ENCODE peak calls at places on chromosomes 12 and 14, in eight cellular contexts. One of them, this sample, is unnamed.
A peak's percentile ranks its signal among the peaks of the same experiment; 100 is the strongest.

GRCh38 chr12:34292736-34293625 is 270.7 kb downstream of the ALG10 start:
- DNase-seq in adrenal gland: no peak
- DNase-seq in naive thymus-derived CD4-positive, alpha-beta T cell: no peak
- DNase-seq in osteoblast: no peak
- DNase-seq in body of pancreas: peak; percentile 3
- DNase-seq in cardiac muscle cell: no peak
- DNase-seq in left ventricle myocardium inferior: peak; percentile 5
- DNase-seq in CD8-positive, alpha-beta memory T cell: no peak
- DNase-seq in this sample: no peak

GRCh38 chr12:15838986-15839385 is 43.2 kb upstream of the STRAP start:
- DNase-seq in adrenal gland: no peak
- DNase-seq in naive thymus-derived CD4-positive, alpha-beta T cell: no peak
- DNase-seq in osteoblast: no peak
- DNase-seq in body of pancreas: no peak
- DNase-seq in cardiac muscle cell: no peak
- DNase-seq in left ventricle myocardium inferior: no peak
- DNase-seq in CD8-positive, alpha-beta memory T cell: no peak
- DNase-seq in this sample: no peak

GRCh38 chr12:9039397-9039977 is 50.1 kb downstream of the KLRG1 start:
- DNase-seq in adrenal gland: no peak
- DNase-seq in naive thymus-derived CD4-positive, alpha-beta T cell: peak; percentile 69
- DNase-seq in osteoblast: peak; percentile 82
- DNase-seq in body of pancreas: no peak
- DNase-seq in cardiac muscle cell: peak; percentile 58
- DNase-seq in left ventricle myocardium inferior: no peak
- DNase-seq in CD8-positive, alpha-beta memory T cell: no peak
- DNase-seq in this sample: no peak

GRCh38 chr12:1464925-1465324 is 129.5 kb downstream of the FBXL14 start:
- DNase-seq in adrenal gland: no peak
- DNase-seq in naive thymus-derived CD4-positive, alpha-beta T cell: no peak
- DNase-seq in osteoblast: no peak
- DNase-seq in body of pancreas: no peak
- DNase-seq in cardiac muscle cell: no peak
- DNase-seq in left ventricle myocardium inferior: no peak
- DNase-seq in CD8-positive, alpha-beta memory T cell: no peak
- DNase-seq in this sample: no peak

GRCh38 chr12:11652351-11653040 is 3.0 kb downstream of the ETV6 start:
- DNase-seq in adrenal gland: peak; percentile 43
- DNase-seq in naive thymus-derived CD4-positive, alpha-beta T cell: no peak
- DNase-seq in osteoblast: no peak
- DNase-seq in body of pancreas: no peak
- DNase-seq in cardiac muscle cell: peak; percentile 54
- DNase-seq in left ventricle myocardium inferior: no peak
- DNase-seq in CD8-positive, alpha-beta memory T cell: no peak
- DNase-seq in this sample: no peak

GRCh38 chr12:92431146-92431545 is 271.6 kb upstream of the PLEKHG7 start:
- DNase-seq in adrenal gland: no peak
- DNase-seq in naive thymus-derived CD4-positive, alpha-beta T cell: no peak
- DNase-seq in osteoblast: no peak
- DNase-seq in body of pancreas: no peak
- DNase-seq in cardiac muscle cell: no peak
- DNase-seq in left ventricle myocardium inferior: no peak
- DNase-seq in CD8-positive, alpha-beta memory T cell: no peak
- DNase-seq in this sample: no peak

GRCh38 chr14:79631276-79631675 is 580.0 kb downstream of the DIO2 start:
- DNase-seq in adrenal gland: no peak
- DNase-seq in naive thymus-derived CD4-positive, alpha-beta T cell: no peak
- DNase-seq in osteoblast: no peak
- DNase-seq in body of pancreas: no peak
- DNase-seq in cardiac muscle cell: no peak
- DNase-seq in left ventricle myocardium inferior: no peak
- DNase-seq in CD8-positive, alpha-beta memory T cell: no peak
- DNase-seq in this sample: no peak

GRCh38 chr14:105087308-105087962 is 22.2 kb upstream of the GPR132 start:
- DNase-seq in adrenal gland: no peak
- DNase-seq in naive thymus-derived CD4-positive, alpha-beta T cell: no peak
- DNase-seq in osteoblast: peak; percentile 98
- DNase-seq in body of pancreas: no peak
- DNase-seq in cardiac muscle cell: peak; percentile 75
- DNase-seq in left ventricle myocardium inferior: peak; percentile 62
- DNase-seq in CD8-positive, alpha-beta memory T cell: no peak
- DNase-seq in this sample: no peak

GRCh38 chr12:121391619-121392324 is 8.1 kb upstream of the RNF34 start:
- DNase-seq in adrenal gland: no peak
- DNase-seq in naive thymus-derived CD4-positive, alpha-beta T cell: peak; percentile 12
- DNase-seq in osteoblast: no peak
- DNase-seq in body of pancreas: no peak
- DNase-seq in cardiac muscle cell: peak; percentile 83
- DNase-seq in left ventricle myocardium inferior: no peak
- DNase-seq in CD8-positive, alpha-beta memory T cell: no peak
- DNase-seq in this sample: no peak

DNA sequence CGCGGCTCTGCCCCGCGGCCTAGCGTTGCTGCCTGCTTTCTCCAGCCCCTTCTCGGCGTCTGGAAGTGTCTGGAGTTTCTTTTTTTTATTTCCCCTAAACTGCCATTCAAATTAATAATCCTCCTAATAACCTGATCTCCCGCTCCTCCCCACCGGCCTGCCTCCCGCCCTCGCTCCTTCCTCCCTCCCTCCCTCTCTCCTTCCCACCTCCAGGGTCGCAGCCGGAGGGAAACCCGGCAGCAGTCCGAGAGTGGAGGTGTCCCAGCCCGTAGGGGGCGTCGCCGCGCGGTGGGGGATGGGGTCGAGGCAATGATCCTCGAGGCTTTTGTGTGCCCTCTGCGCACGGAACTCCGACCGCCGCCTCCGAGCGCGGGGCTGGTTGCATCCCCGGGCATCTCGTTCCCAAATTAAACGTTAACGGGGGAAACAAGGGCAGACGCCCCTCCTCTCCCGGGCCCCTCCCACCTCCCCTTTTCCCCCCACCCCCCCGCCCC is 1.1 kb upstream of the SOCS2 start:
- DNase-seq in adrenal gland: peak; percentile 88
- DNase-seq in naive thymus-derived CD4-positive, alpha-beta T cell: peak; percentile 40
- DNase-seq in osteoblast: peak; percentile 88
- DNase-seq in body of pancreas: peak; percentile 64
- DNase-seq in cardiac muscle cell: peak; percentile 57
- DNase-seq in left ventricle myocardium inferior: peak; percentile 78
- DNase-seq in CD8-positive, alpha-beta memory T cell: peak; percentile 60
- DNase-seq in this sample: peak; percentile 37
- H3K27ac ChIP-seq in adrenal gland: peak overlapping the region; percentile 95
- H3K27ac ChIP-seq in naive thymus-derived CD4-positive, alpha-beta T cell: peak overlapping the region; percentile 78
- H3K27ac ChIP-seq in osteoblast: peak overlapping the region; percentile 74
- H3K27ac ChIP-seq in body of pancreas: peak overlapping the region; percentile 92
- H3K27ac ChIP-seq in cardiac muscle cell: peak overlapping the region; percentile 80
- H3K27ac ChIP-seq in left ventricle myocardium inferior: peak overlapping the region; percentile 97
- H3K27ac ChIP-seq in CD8-positive, alpha-beta memory T cell: peak overlapping the region; percentile 83
- H3K27ac ChIP-seq in this sample: peak overlapping the region; percentile 78

GRCh38 chr14:95485222-95485819 is 31.1 kb downstream of the SYNE3 start:
- DNase-seq in adrenal gland: no peak
- DNase-seq in naive thymus-derived CD4-positive, alpha-beta T cell: no peak
- DNase-seq in osteoblast: no peak
- DNase-seq in body of pancreas: no peak
- DNase-seq in cardiac muscle cell: no peak
- DNase-seq in left ventricle myocardium inferior: no peak
- DNase-seq in CD8-positive, alpha-beta memory T cell: no peak
- DNase-seq in this sample: no peak

GRCh38 chr14:95489163-95489887 is 27.1 kb downstream of the SYNE3 start:
- DNase-seq in adrenal gland: no peak
- DNase-seq in naive thymus-derived CD4-positive, alpha-beta T cell: no peak
- DNase-seq in osteoblast: no peak
- DNase-seq in body of pancreas: no peak
- DNase-seq in cardiac muscle cell: no peak
- DNase-seq in left ventricle myocardium inferior: no peak
- DNase-seq in CD8-positive, alpha-beta memory T cell: no peak
- DNase-seq in this sample: no peak

GRCh38 chr14:95487669-95488084 is 28.8 kb downstream of the SYNE3 start:
- DNase-seq in adrenal gland: no peak
- DNase-seq in naive thymus-derived CD4-positive, alpha-beta T cell: no peak
- DNase-seq in osteoblast: no peak
- DNase-seq in body of pancreas: no peak
- DNase-seq in cardiac muscle cell: no peak
- DNase-seq in left ventricle myocardium inferior: no peak
- DNase-seq in CD8-positive, alpha-beta memory T cell: no peak
- DNase-seq in this sample: no peak

GRCh38 chr14:95488376-95489162 is 27.9 kb downstream of the SYNE3 start:
- DNase-seq in adrenal gland: no peak
- DNase-seq in naive thymus-derived CD4-positive, alpha-beta T cell: no peak
- DNase-seq in osteoblast: no peak
- DNase-seq in body of pancreas: no peak
- DNase-seq in cardiac muscle cell: no peak
- DNase-seq in left ventricle myocardium inferior: peak; percentile 52
- DNase-seq in CD8-positive, alpha-beta memory T cell: no peak
- DNase-seq in this sample: no peak

DNA sequence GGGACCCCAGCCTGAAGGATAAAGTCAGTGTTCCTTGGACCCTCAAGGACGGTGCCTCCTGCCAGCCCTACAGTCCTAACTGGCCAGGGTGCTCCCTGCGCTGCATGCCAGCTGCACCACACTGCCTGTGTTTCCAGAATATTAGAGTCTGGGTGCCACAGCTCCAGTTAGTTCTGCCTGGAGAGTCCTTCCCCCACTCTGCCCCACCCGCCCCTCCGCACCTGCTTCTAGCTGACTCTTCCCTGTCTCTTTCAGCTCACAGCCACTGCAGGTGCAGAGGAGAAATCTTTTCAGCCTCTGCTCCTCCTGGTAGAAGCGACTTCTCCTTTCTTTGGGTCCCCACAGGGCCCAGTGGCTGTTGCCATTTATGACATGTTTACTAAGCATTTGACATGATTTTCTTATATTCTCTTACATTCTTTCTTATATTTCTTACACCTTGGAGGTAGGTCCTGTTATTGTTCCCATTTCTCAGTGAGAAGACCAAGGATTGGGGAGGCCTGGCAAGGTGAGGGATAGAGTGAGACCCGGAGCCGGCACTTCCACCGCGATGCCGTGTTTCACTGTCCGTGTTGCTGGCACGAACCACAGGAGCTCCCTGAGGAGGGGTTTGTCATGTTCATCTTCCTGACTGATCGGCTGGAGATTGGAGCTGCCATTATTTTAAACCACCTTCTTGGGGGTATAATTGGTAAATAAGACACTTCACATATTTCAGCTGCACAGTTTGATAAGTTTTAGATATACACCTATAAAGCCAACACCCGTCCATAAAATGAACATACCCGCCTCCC is 29.4 kb downstream of the SYNE3 start:
- DNase-seq in adrenal gland: no peak
- DNase-seq in naive thymus-derived CD4-positive, alpha-beta T cell: no peak
- DNase-seq in osteoblast: no peak
- DNase-seq in body of pancreas: no peak
- DNase-seq in cardiac muscle cell: no peak
- DNase-seq in left ventricle myocardium inferior: no peak
- DNase-seq in CD8-positive, alpha-beta memory T cell: no peak
- DNase-seq in this sample: no peak
- H3K4me1 ChIP-seq in adrenal gland: peaks cover 45% of the 10 kb centered on the region
- H3K4me1 ChIP-seq in naive thymus-derived CD4-positive, alpha-beta T cell: no peaks in the 10 kb centered on the region
- H3K4me1 ChIP-seq in osteoblast: peaks cover 19% of the 10 kb centered on the region
- H3K4me1 ChIP-seq in body of pancreas: no peaks in the 10 kb centered on the region
- H3K4me1 ChIP-seq in cardiac muscle cell: no peaks in the 10 kb centered on the region
- H3K4me1 ChIP-seq in left ventricle myocardium inferior: peaks cover 77% of the 10 kb centered on the region
- H3K4me1 ChIP-seq in CD8-positive, alpha-beta memory T cell: peaks cover 4% of the 10 kb centered on the region
- H3K4me1 ChIP-seq in this sample: peaks cover 7% of the 10 kb centered on the region

GRCh38 chr14:26597136-26598080 is at the start of gene NOVA1:
- DNase-seq in adrenal gland: peak; percentile 30
- DNase-seq in naive thymus-derived CD4-positive, alpha-beta T cell: no peak
- DNase-seq in osteoblast: no peak
- DNase-seq in body of pancreas: peak; percentile 15
- DNase-seq in cardiac muscle cell: peak; percentile 21
- DNase-seq in left ventricle myocardium inferior: peak; percentile 21
- DNase-seq in CD8-positive, alpha-beta memory T cell: no peak
- DNase-seq in this sample: no peak

GRCh38 chr14:26598081-26598671 is 343 bp upstream of the NOVA1 start:
- DNase-seq in adrenal gland: peak; percentile 87
- DNase-seq in naive thymus-derived CD4-positive, alpha-beta T cell: peak; percentile 2
- DNase-seq in osteoblast: peak; percentile 68
- DNase-seq in body of pancreas: peak; percentile 72
- DNase-seq in cardiac muscle cell: peak; percentile 97
- DNase-seq in left ventricle myocardium inferior: peak; percentile 78
- DNase-seq in CD8-positive, alpha-beta memory T cell: no peak
- DNase-seq in this sample: no peak

GRCh38 chr14:26594756-26595545 is 2.9 kb downstream of the NOVA1 start:
- DNase-seq in adrenal gland: no peak
- DNase-seq in naive thymus-derived CD4-positive, alpha-beta T cell: no peak
- DNase-seq in osteoblast: no peak
- DNase-seq in body of pancreas: no peak
- DNase-seq in cardiac muscle cell: no peak
- DNase-seq in left ventricle myocardium inferior: no peak
- DNase-seq in CD8-positive, alpha-beta memory T cell: no peak
- DNase-seq in this sample: no peak

GRCh38 chr14:26595922-26596721 is 1.7 kb downstream of the NOVA1 start:
- DNase-seq in adrenal gland: no peak
- DNase-seq in naive thymus-derived CD4-positive, alpha-beta T cell: no peak
- DNase-seq in osteoblast: no peak
- DNase-seq in body of pancreas: no peak
- DNase-seq in cardiac muscle cell: peak; percentile 10
- DNase-seq in left ventricle myocardium inferior: no peak
- DNase-seq in CD8-positive, alpha-beta memory T cell: no peak
- DNase-seq in this sample: no peak

DNA sequence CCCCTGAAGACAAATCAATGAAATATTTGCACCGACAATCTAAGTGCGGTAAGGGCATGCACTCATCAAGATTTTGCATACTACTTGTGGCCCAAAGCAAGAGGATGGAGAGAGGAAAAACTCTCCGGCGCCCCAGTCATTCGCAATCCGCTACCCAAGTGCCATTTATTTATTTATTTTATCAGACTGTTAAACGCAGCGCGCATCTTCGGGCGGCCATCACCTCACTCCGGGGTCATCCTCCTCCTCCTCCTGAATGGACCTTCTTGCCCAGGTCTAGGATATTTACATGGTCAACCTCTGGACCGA is 1.2 kb downstream of the NOVA1 start:
- DNase-seq in adrenal gland: no peak
- DNase-seq in naive thymus-derived CD4-positive, alpha-beta T cell: no peak
- DNase-seq in osteoblast: peak; percentile 55
- DNase-seq in body of pancreas: peak; percentile 11
- DNase-seq in cardiac muscle cell: peak; percentile 20
- DNase-seq in left ventricle myocardium inferior: peak; percentile 13
- DNase-seq in CD8-positive, alpha-beta memory T cell: no peak
- DNase-seq in this sample: no peak
- H3K4me3 ChIP-seq in adrenal gland: peak overlapping the region; percentile 58
- H3K4me3 ChIP-seq in naive thymus-derived CD4-positive, alpha-beta T cell: no peak overlapping the region
- H3K4me3 ChIP-seq in osteoblast: no peak overlapping the region
- H3K4me3 ChIP-seq in body of pancreas: peak overlapping the region; percentile 13
- H3K4me3 ChIP-seq in cardiac muscle cell: peak overlapping the region; percentile 97
- H3K4me3 ChIP-seq in left ventricle myocardium inferior: peak overlapping the region; percentile 73
- H3K4me3 ChIP-seq in CD8-positive, alpha-beta memory T cell: no peak overlapping the region
- H3K4me3 ChIP-seq in this sample: no peak overlapping the region

DNA sequence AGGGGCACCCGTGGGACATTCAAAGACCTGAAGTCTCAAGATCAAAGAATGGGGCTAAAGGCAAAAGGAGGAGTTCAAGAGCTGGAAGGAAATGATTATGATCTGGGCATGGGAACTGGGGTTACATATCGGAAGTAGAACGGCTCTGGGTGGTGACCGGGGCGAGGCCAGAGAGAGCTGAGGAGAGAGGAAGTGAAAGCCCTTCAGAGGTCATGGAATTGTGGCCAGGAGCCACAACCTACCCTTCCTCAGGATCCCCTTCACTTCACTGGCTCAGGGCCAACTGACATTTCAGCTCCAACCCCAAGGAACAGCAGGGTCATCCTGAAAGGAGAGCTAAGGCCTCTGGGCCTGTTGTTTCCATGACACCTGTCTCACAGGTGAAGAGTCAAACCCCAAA is 57.8 kb downstream of the GALNT16 start:
- DNase-seq in adrenal gland: no peak
- DNase-seq in naive thymus-derived CD4-positive, alpha-beta T cell: no peak
- DNase-seq in osteoblast: no peak
- DNase-seq in body of pancreas: no peak
- DNase-seq in cardiac muscle cell: no peak
- DNase-seq in left ventricle myocardium inferior: no peak
- DNase-seq in CD8-positive, alpha-beta memory T cell: no peak
- DNase-seq in this sample: no peak
- H3K27ac ChIP-seq in adrenal gland: peak overlapping the region; percentile 32
- H3K27ac ChIP-seq in naive thymus-derived CD4-positive, alpha-beta T cell: no peak overlapping the region
- H3K27ac ChIP-seq in osteoblast: peak overlapping the region; percentile 77
- H3K27ac ChIP-seq in body of pancreas: no peak overlapping the region
- H3K27ac ChIP-seq in cardiac muscle cell: no peak overlapping the region
- H3K27ac ChIP-seq in left ventricle myocardium inferior: peak overlapping the region; percentile 84
- H3K27ac ChIP-seq in CD8-positive, alpha-beta memory T cell: no peak overlapping the region
- H3K27ac ChIP-seq in this sample: no peak overlapping the region